ENCODE peak calls at places on chromosomes 11 and 22, in four cellular contexts. X, W, N and E are unnamed samples.

GRCh38 chr11:103609117-103610066 is 427.0 kb upstream of the DDI1 start:
- DNase-seq in N (no peak), X (no peak), W (peak; percentile 97), E (peak; percentile 95)

GRCh38 chr11:68146010-68146540 is 24.9 kb upstream of the CHKA start:
- DNase-seq in N (peak; percentile 99), X (peak; percentile 99), W (no peak), E (no peak)

GRCh38 chr11:134438533-134438932 is 26.5 kb upstream of the B3GAT1 start:
- DNase-seq in X (no peak), W (no peak), N (no peak), E (no peak)

GRCh38 chr11:3136542-3137455 is 28.3 kb downstream of the OSBPL5 start:
- DNase-seq in W (no peak), X (no peak), N (no peak), E (no peak)

GRCh38 chr11:69636512-69636866 is 4.5 kb upstream of the CCND1 start:
- DNase-seq in W (peak; percentile 90), X (peak; percentile 79), N (peak; percentile 62), E (peak; percentile 94)

GRCh38 chr11:64976651-64977050 is 4.7 kb upstream of the MAJIN start:
- DNase-seq in X (no peak), N (no peak), W (no peak), E (no peak)

GRCh38 chr11:64638017-64638664 is 47.1 kb downstream of the SLC22A12 start:
- DNase-seq in N (no peak), W (no peak), X (no peak), E (no peak)

GRCh38 chr11:111299111-111300026 is 1.0 kb downstream of the POU2AF3 start:
- DNase-seq in X (peak; percentile 92), W (peak; percentile 25), N (peak; percentile 77), E (peak; percentile 12)

GRCh38 chr22:26777402-26777801 is 120.0 kb downstream of the MIAT start:
- DNase-seq in W (no peak), X (no peak), N (no peak), E (peak; percentile 80)

GRCh38 chr11:15972838-15973237 is 383.5 kb downstream of the SOX6 start:
- DNase-seq in N (no peak), W (no peak), X (no peak), E (no peak)

GRCh38 chr11:119382101-119382500 is 611 bp upstream of the USP2 start:
- DNase-seq in N (no peak), X (no peak), W (no peak), E (no peak)

GRCh38 chr22:19149047-19149883 is 827 bp downstream of the GSC2 start:
- DNase-seq in X (no peak), W (no peak), N (no peak), E (no peak)
- H3K4me3 ChIP-seq in X (no peak overlapping the region), W (no peak overlapping the region), N (no peak overlapping the region), E (no peak overlapping the region)

DNA sequence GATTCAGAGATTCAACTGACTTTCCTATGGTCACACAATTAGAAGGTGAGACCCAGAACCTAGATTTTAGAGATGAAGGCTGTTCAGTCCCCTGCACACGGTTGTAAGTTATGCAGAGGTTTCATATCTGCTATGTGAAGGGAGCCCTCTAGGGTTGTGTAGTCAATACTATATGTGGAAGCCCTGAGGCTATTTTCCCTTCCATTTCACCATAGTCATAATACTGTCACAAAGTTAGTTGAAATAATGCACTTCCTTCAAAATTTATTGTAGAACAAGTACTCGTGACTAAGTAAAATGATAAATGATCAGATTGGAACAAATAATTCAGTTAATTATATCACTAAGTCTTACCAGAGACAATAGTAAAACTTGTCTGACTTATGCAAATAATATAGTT is 48.8 kb downstream of the ENDOD1 start:
- DNase-seq in N (no peak), X (no peak), W (peak; percentile 45), E (no peak)
- TF ChIP-seq CTCF in N (no peak), X (no peak), W (peak; percentile 27), E (peak; percentile 39)

GRCh38 chr11:126584028-126584427 is 228.5 kb downstream of the ST3GAL4 start:
- DNase-seq in W (no peak), N (no peak), X (no peak), E (no peak)
- H3K4me3 ChIP-seq in W (no peak overlapping the region), N (no peak overlapping the region), X (no peak overlapping the region), E (no peak overlapping the region)

GRCh38 chr22:33519140-33519973 is 400.9 kb downstream of the LARGE1 start:
- DNase-seq in X (no peak), W (peak; percentile 75), N (peak; percentile 32), E (peak; percentile 84)
- TF ChIP-seq CTCF in X (peak; percentile 61), W (peak; percentile 40), N (peak; percentile 65), E (peak; percentile 70)